ENCODE peak calls at places on chromosomes 4 and X, in seven cellular contexts. One of them, this sample, is unnamed.

GRCh38 chr4:11074581-11075241 is 354.0 kb downstream of the HS3ST1 start:
- DNase-seq in astrocyte of the spinal cord: no peak
- DNase-seq in left lung: no peak
- DNase-seq in heart right ventricle: no peak
- DNase-seq in AG04450: no peak
- DNase-seq in cardiac muscle cell: no peak
- DNase-seq in kidney epithelial cell: no peak
- DNase-seq in this sample: no peak

GRCh38 chrX:16993791-16994318 is 47.4 kb downstream of the REPS2 start:
- DNase-seq in astrocyte of the spinal cord: no peak
- DNase-seq in left lung: no peak
- DNase-seq in heart right ventricle: no peak
- DNase-seq in cardiac muscle cell: no peak
- DNase-seq in AG04450: no peak
- DNase-seq in kidney epithelial cell: no peak
- DNase-seq in this sample: no peak

GRCh38 chrX:19810370-19810769 is 77.0 kb downstream of the SH3KBP1 start:
- DNase-seq in cardiac muscle cell: no peak
- DNase-seq in kidney epithelial cell: no peak
- DNase-seq in AG04450: no peak
- DNase-seq in heart right ventricle: no peak
- DNase-seq in left lung: no peak
- DNase-seq in astrocyte of the spinal cord: no peak
- DNase-seq in this sample: no peak

GRCh38 chrX:1391707-1392375 is at the start of gene SLC25A6:
- DNase-seq in astrocyte of the spinal cord: peak
- DNase-seq in cardiac muscle cell: peak
- DNase-seq in AG04450: peak
- DNase-seq in heart right ventricle: peak
- DNase-seq in left lung: peak
- DNase-seq in kidney epithelial cell: peak
- DNase-seq in this sample: peak

GRCh38 chr4:149521611-149522010 is 294.0 kb downstream of the IQCM start:
- DNase-seq in cardiac muscle cell: no peak
- DNase-seq in left lung: no peak
- DNase-seq in heart right ventricle: no peak
- DNase-seq in kidney epithelial cell: no peak
- DNase-seq in AG04450: no peak
- DNase-seq in astrocyte of the spinal cord: peak
- DNase-seq in this sample: peak

GRCh38 chr4:154560824-154561231 is 2.0 kb upstream of the FGB start:
- DNase-seq in kidney epithelial cell: no peak
- DNase-seq in heart right ventricle: no peak
- DNase-seq in cardiac muscle cell: no peak
- DNase-seq in left lung: no peak
- DNase-seq in astrocyte of the spinal cord: peak
- DNase-seq in AG04450: no peak
- DNase-seq in this sample: peak

GRCh38 chr4:25448379-25449109 is 71.5 kb downstream of the ANAPC4 start:
- DNase-seq in heart right ventricle: no peak
- DNase-seq in astrocyte of the spinal cord: no peak
- DNase-seq in cardiac muscle cell: no peak
- DNase-seq in left lung: no peak
- DNase-seq in AG04450: peak
- DNase-seq in kidney epithelial cell: no peak
- DNase-seq in this sample: peak

GRCh38 chr4:55438314-55438713 is 42.6 kb downstream of the TMEM165 start:
- DNase-seq in AG04450: no peak
- DNase-seq in cardiac muscle cell: no peak
- DNase-seq in heart right ventricle: no peak
- DNase-seq in kidney epithelial cell: no peak
- DNase-seq in astrocyte of the spinal cord: no peak
- DNase-seq in left lung: no peak
- DNase-seq in this sample: no peak

GRCh38 chr4:121307441-121308327 is 73.1 kb downstream of the QRFPR start:
- DNase-seq in left lung: no peak
- DNase-seq in cardiac muscle cell: peak
- DNase-seq in astrocyte of the spinal cord: peak
- DNase-seq in heart right ventricle: no peak
- DNase-seq in AG04450: no peak
- DNase-seq in kidney epithelial cell: peak
- DNase-seq in this sample: peak

GRCh38 chr4:139798456-139798855 is 132.8 kb downstream of the MGST2 start:
- DNase-seq in astrocyte of the spinal cord: no peak
- DNase-seq in left lung: no peak
- DNase-seq in AG04450: no peak
- DNase-seq in kidney epithelial cell: no peak
- DNase-seq in cardiac muscle cell: no peak
- DNase-seq in heart right ventricle: no peak
- DNase-seq in this sample: no peak

GRCh38 chr4:37415845-37416369 is 171.4 kb downstream of the NWD2 start:
- DNase-seq in cardiac muscle cell: no peak
- DNase-seq in left lung: no peak
- DNase-seq in AG04450: no peak
- DNase-seq in astrocyte of the spinal cord: no peak
- DNase-seq in heart right ventricle: no peak
- DNase-seq in kidney epithelial cell: no peak
- DNase-seq in this sample: no peak

GRCh38 chr4:87589531-87589930 is 18.8 kb upstream of the DSPP start:
- DNase-seq in kidney epithelial cell: peak
- DNase-seq in AG04450: peak
- DNase-seq in astrocyte of the spinal cord: peak
- DNase-seq in left lung: no peak
- DNase-seq in cardiac muscle cell: no peak
- DNase-seq in heart right ventricle: no peak
- DNase-seq in this sample: peak

GRCh38 chrX:39609941-39610340 is 487.8 kb downstream of the BCOR start:
- DNase-seq in left lung: no peak
- DNase-seq in AG04450: no peak
- DNase-seq in kidney epithelial cell: no peak
- DNase-seq in cardiac muscle cell: no peak
- DNase-seq in heart right ventricle: no peak
- DNase-seq in astrocyte of the spinal cord: no peak
- DNase-seq in this sample: no peak

GRCh38 chrX:150765782-150766350 is 72.7 kb downstream of the MTMR1 start:
- DNase-seq in AG04450: no peak
- DNase-seq in left lung: no peak
- DNase-seq in cardiac muscle cell: no peak
- DNase-seq in heart right ventricle: no peak
- DNase-seq in kidney epithelial cell: no peak
- DNase-seq in astrocyte of the spinal cord: no peak
- DNase-seq in this sample: no peak

GRCh38 chrX:10608099-10608498 is 12.3 kb downstream of the MID1 start:
- DNase-seq in left lung: no peak
- DNase-seq in astrocyte of the spinal cord: peak
- DNase-seq in AG04450: peak
- DNase-seq in heart right ventricle: no peak
- DNase-seq in kidney epithelial cell: no peak
- DNase-seq in cardiac muscle cell: no peak
- DNase-seq in this sample: peak

GRCh38 chr4:124965492-124965891 is 253.0 kb upstream of the ANKRD50 start:
- DNase-seq in cardiac muscle cell: no peak
- DNase-seq in kidney epithelial cell: no peak
- DNase-seq in astrocyte of the spinal cord: no peak
- DNase-seq in AG04450: no peak
- DNase-seq in heart right ventricle: no peak
- DNase-seq in left lung: no peak
- DNase-seq in this sample: no peak

GRCh38 chr4:76536381-76536689 is 101.3 kb downstream of the SHROOM3 start:
- DNase-seq in cardiac muscle cell: no peak
- DNase-seq in AG04450: no peak
- DNase-seq in astrocyte of the spinal cord: no peak
- DNase-seq in heart right ventricle: no peak
- DNase-seq in kidney epithelial cell: no peak
- DNase-seq in left lung: no peak
- DNase-seq in this sample: no peak

DNA sequence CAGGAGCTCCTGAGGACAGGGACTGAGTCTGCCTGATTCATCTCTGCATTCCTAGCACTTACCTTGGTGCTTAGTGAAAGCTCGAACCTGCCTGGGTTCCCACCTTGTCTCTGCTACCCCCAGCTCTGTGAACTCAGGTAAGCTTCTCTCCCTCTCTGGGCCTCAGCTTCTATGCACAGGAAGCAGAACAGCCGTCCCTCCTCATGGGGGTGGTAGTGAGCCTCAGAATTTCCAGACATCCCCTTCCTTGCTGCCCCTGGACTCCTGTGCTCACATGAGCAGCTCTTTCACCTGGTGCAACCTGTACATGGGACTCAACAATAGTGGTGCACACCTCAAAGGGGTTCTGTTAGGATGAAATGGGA is 50.8 kb downstream of the HTRA3 start:
- DNase-seq in kidney epithelial cell: no peak
- DNase-seq in cardiac muscle cell: no peak
- DNase-seq in AG04450: no peak
- DNase-seq in astrocyte of the spinal cord: no peak
- DNase-seq in left lung: no peak
- DNase-seq in heart right ventricle: peak
- DNase-seq in this sample: no peak
- TF ChIP-seq CTCF in kidney epithelial cell: peak
- TF ChIP-seq CTCF in cardiac muscle cell: peak
- TF ChIP-seq CTCF in AG04450: no peak
- TF ChIP-seq CTCF in astrocyte of the spinal cord: peak
- TF ChIP-seq CTCF in left lung: no peak
- TF ChIP-seq CTCF in heart right ventricle: no peak
- TF ChIP-seq CTCF in this sample: peak

DNA sequence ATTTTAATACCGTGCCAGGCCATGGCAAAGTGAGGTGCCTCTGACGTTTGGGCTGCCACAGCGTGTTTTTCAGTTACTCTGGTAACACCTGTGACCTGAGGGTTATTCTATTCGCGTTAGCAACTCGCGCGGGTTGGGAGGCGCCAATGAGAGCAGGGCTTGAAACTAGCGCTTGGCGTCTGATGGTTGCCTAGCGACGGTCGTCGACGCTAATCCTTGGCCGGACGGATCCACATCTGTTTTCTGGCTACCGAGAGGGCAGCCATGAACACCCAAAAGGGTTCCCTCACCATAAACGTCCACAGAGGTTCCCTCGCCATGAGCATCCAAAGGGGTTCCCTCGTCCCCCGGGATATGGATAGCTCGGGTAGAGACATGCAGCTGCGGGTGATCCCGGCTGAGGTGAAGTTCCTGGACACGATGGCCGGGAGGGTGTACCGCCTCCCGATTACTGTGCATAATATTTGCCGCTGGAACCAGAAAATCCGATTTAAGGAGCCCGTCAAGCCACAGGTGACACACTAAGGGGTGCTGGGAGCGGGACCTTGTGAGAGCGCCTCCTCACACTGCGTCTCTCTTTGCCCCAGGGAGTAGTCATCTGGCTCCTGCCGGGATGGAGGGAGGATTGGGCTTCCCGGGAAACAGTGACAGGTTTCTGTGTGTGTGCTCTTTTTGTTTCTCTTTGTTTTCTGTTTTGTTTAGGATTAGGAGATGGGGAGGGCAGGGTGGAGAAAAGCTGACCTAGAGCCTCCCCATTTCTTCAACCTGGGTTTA is at the start of gene CFAP47:
- DNase-seq in heart right ventricle: no peak
- DNase-seq in cardiac muscle cell: peak
- DNase-seq in kidney epithelial cell: peak
- DNase-seq in left lung: no peak
- DNase-seq in AG04450: no peak
- DNase-seq in astrocyte of the spinal cord: peak
- DNase-seq in this sample: no peak
- H3K4me3 ChIP-seq in heart right ventricle: peak
- H3K4me3 ChIP-seq in cardiac muscle cell: peak
- H3K4me3 ChIP-seq in kidney epithelial cell: peak
- H3K4me3 ChIP-seq in left lung: peak
- H3K4me3 ChIP-seq in AG04450: no peak
- H3K4me3 ChIP-seq in astrocyte of the spinal cord: peak
- H3K4me3 ChIP-seq in this sample: no peak

GRCh38 chrX:23381099-23381498 is 46.5 kb downstream of the PTCHD1 start:
- DNase-seq in AG04450: no peak
- DNase-seq in astrocyte of the spinal cord: no peak
- DNase-seq in cardiac muscle cell: no peak
- DNase-seq in heart right ventricle: no peak
- DNase-seq in left lung: no peak
- DNase-seq in kidney epithelial cell: no peak
- DNase-seq in this sample: no peak
- TF ChIP-seq CTCF in AG04450: no peak
- TF ChIP-seq CTCF in astrocyte of the spinal cord: no peak
- TF ChIP-seq CTCF in cardiac muscle cell: no peak
- TF ChIP-seq CTCF in heart right ventricle: no peak
- TF ChIP-seq CTCF in left lung: no peak
- TF ChIP-seq CTCF in kidney epithelial cell: no peak
- TF ChIP-seq CTCF in this sample: no peak

GRCh38 chr4:109915385-109916002 is 2.8 kb downstream of the EGF start:
- DNase-seq in cardiac muscle cell: no peak
- DNase-seq in left lung: no peak
- DNase-seq in heart right ventricle: no peak
- DNase-seq in AG04450: no peak
- DNase-seq in astrocyte of the spinal cord: no peak
- DNase-seq in kidney epithelial cell: no peak
- DNase-seq in this sample: no peak

GRCh38 chr4:109913842-109914241 is 1.2 kb downstream of the EGF start:
- DNase-seq in left lung: no peak
- DNase-seq in cardiac muscle cell: no peak
- DNase-seq in kidney epithelial cell: no peak
- DNase-seq in AG04450: no peak
- DNase-seq in heart right ventricle: no peak
- DNase-seq in astrocyte of the spinal cord: no peak
- DNase-seq in this sample: no peak

GRCh38 chr4:109914356-109914755 is 1.7 kb downstream of the EGF start:
- DNase-seq in AG04450: no peak
- DNase-seq in astrocyte of the spinal cord: no peak
- DNase-seq in kidney epithelial cell: no peak
- DNase-seq in heart right ventricle: no peak
- DNase-seq in left lung: no peak
- DNase-seq in cardiac muscle cell: no peak
- DNase-seq in this sample: no peak

GRCh38 chr4:109910261-109910660 is 2.4 kb upstream of the EGF start:
- DNase-seq in AG04450: no peak
- DNase-seq in kidney epithelial cell: no peak
- DNase-seq in cardiac muscle cell: no peak
- DNase-seq in left lung: no peak
- DNase-seq in heart right ventricle: no peak
- DNase-seq in astrocyte of the spinal cord: no peak
- DNase-seq in this sample: no peak

DNA sequence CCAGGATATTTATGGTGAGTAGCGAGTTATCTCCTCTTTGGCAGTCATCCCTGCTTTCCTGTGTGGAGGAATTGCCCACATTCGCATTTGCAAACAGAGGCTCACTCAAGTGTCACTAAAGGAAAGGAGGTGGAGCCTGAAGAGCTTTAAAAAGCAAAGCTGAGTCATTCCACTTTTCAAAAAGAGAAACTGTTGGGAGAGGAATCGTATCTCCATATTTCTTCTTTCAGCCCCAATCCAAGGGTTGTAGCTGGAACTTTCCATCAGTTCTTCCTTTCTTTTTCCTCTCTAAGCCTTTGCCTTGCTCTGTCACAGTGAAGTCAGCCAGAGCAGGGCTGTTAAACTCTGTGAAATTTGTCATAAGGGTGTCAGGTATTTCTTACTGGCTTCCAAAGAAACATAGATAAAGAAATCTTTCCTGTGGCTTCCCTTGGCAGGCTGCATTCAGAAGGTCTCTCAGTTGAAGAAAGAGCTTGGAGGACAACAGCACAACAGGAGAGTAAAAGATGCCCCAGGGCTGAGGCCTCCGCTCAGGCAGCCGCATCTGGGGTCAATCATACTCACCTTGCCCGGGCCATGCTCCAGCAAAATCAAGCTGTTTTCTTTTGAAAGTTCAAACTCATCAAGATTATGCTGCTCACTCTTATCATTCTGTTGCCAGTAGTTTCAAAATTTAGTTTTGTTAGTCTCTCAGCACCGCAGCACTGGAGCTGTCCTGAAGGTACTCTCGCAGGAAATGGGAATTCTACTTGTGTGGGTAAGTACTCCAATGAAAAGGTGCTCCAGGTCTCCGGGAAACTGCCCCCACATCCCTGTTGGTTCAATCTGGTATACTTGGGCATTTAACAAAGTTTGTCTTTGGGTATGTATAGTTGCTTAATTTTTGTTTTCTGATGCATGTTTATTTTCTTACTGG is at the start of gene EGF:
- DNase-seq in heart right ventricle: peak
- DNase-seq in astrocyte of the spinal cord: peak
- DNase-seq in kidney epithelial cell: peak
- DNase-seq in AG04450: no peak
- DNase-seq in cardiac muscle cell: peak
- DNase-seq in left lung: no peak
- DNase-seq in this sample: peak
- H3K4me3 ChIP-seq in heart right ventricle: peak
- H3K4me3 ChIP-seq in astrocyte of the spinal cord: no peak
- H3K4me3 ChIP-seq in kidney epithelial cell: no peak
- H3K4me3 ChIP-seq in AG04450: no peak
- H3K4me3 ChIP-seq in cardiac muscle cell: no peak
- H3K4me3 ChIP-seq in left lung: peak
- H3K4me3 ChIP-seq in this sample: peak